ENCODE peak calls at places on chromosomes 16 and 17, in five cellular contexts. B, H, Z, J and N are unnamed samples.

GRCh38 chr17:80441133-80441578 is 26.2 kb downstream of the ENDOV start:
- DNase-seq in B (no peak), H (peak), Z (no peak), J (peak), N (peak)

GRCh38 chr17:42526031-42526444 is 10.0 kb upstream of the NAGLU start:
- DNase-seq in B (no peak), H (no peak), Z (no peak), J (peak), N (no peak)

GRCh38 chr16:72467157-72467759 is 295.3 kb upstream of the PMFBP1 start:
- DNase-seq in B (no peak), H (peak), Z (no peak), J (peak), N (no peak)

GRCh38 chr16:6018848-6019489 is 921.4 kb upstream of the EEF2KMT start:
- DNase-seq in B (no peak), H (no peak), Z (no peak), J (no peak), N (no peak)

GRCh38 chr16:58393138-58393504 is 850 bp downstream of the GINS3 start:
- DNase-seq in B (no peak), H (peak), Z (no peak), J (no peak), N (peak)

GRCh38 chr16:65218348-65218747 is 96.5 kb upstream of the CDH11 start:
- DNase-seq in B (no peak), H (no peak), Z (no peak), J (no peak), N (no peak)

GRCh38 chr17:20989991-20990855 is 52.6 kb downstream of the USP22 start:
- DNase-seq in B (no peak), H (no peak), Z (no peak), J (no peak), N (no peak)

GRCh38 chr17:8753976-8754440 is 4.3 kb downstream of the SPDYE4 start:
- DNase-seq in B (no peak), H (no peak), Z (no peak), J (peak), N (peak)

GRCh38 chr16:73888840-73889577 is 407.6 kb upstream of the PSMD7 start:
- DNase-seq in B (no peak), H (no peak), Z (no peak), J (no peak), N (no peak)

GRCh38 chr17:64580384-64581307 is 73.9 kb downstream of the CEP95 start:
- DNase-seq in B (no peak), H (no peak), Z (no peak), J (no peak), N (no peak)

GRCh38 chr17:78716814-78717393 is 65.2 kb downstream of the CYTH1 start:
- DNase-seq in B (no peak), H (no peak), Z (peak), J (peak), N (peak)

GRCh38 chr16:75289189-75289588 is 37.8 kb upstream of the BCAR1 start:
- DNase-seq in B (no peak), H (no peak), Z (no peak), J (peak), N (no peak)

GRCh38 chr16:68782198-68783174 is 45.4 kb downstream of the CDH1 start:
- DNase-seq in B (no peak), H (no peak), Z (no peak), J (no peak), N (no peak)

GRCh38 chr17:8664426-8665105 is 34.0 kb upstream of the MYH10 start:
- DNase-seq in B (no peak), H (no peak), Z (no peak), J (no peak), N (no peak)

GRCh38 chr17:74362811-74363498 is 1.3 kb upstream of the BTBD17 start:
- DNase-seq in B (no peak), H (no peak), Z (no peak), J (no peak), N (no peak)

GRCh38 chr16:11328172-11329079 is 16.8 kb upstream of the RMI2 start:
- DNase-seq in B (peak), H (no peak), Z (peak), J (peak), N (peak)

GRCh38 chr17:22469941-22470340 is 777.6 kb downstream of the KCNJ18 start:
- DNase-seq in B (no peak), H (no peak), Z (no peak), J (no peak), N (no peak)

GRCh38 chr17:16939606-16940115 is 32.3 kb downstream of the TNFRSF13B start:
- DNase-seq in B (no peak), H (no peak), Z (no peak), J (no peak), N (no peak)

GRCh38 chr16:49499018-49499785 is 125.6 kb downstream of the C16orf78 start:
- DNase-seq in B (no peak), H (no peak), Z (peak), J (no peak), N (no peak)

GRCh38 chr17:36825113-36825955 is 111.9 kb upstream of the LHX1 start:
- DNase-seq in B (no peak), H (no peak), Z (no peak), J (no peak), N (no peak)

GRCh38 chr16:21300309-21301167 is 22.4 kb upstream of the CRYM start:
- DNase-seq in B (peak), H (peak), Z (peak), J (peak), N (peak)

GRCh38 chr16:50778284-50779163 is 36.6 kb downstream of the CYLD start:
- DNase-seq in B (peak), H (no peak), Z (no peak), J (no peak), N (no peak)

GRCh38 chr16:57540387-57540786 is 2.1 kb upstream of the ADGRG5 start:
- DNase-seq in B (no peak), H (no peak), Z (peak), J (no peak), N (no peak)

GRCh38 chr17:57914274-57915147 is 40.7 kb downstream of the CUEDC1 start:
- DNase-seq in B (no peak), H (no peak), Z (no peak), J (no peak), N (no peak)

GRCh38 chr16:28556914-28557320 is 3.2 kb downstream of the SGF29 start:
- DNase-seq in B (no peak), H (no peak), Z (no peak), J (no peak), N (no peak)

GRCh38 chr17:64326420-64327054 is 63.5 kb upstream of the TEX2 start:
- DNase-seq in B (no peak), H (no peak), Z (peak), J (no peak), N (no peak)

GRCh38 chr16:66335704-66336329 is 30.7 kb upstream of the CDH5 start:
- DNase-seq in B (no peak), H (no peak), Z (no peak), J (peak), N (no peak)

GRCh38 chr17:1413281-1413791 is 13.3 kb upstream of the YWHAE start:
- DNase-seq in B (no peak), H (peak), Z (peak), J (peak), N (peak)

DNA sequence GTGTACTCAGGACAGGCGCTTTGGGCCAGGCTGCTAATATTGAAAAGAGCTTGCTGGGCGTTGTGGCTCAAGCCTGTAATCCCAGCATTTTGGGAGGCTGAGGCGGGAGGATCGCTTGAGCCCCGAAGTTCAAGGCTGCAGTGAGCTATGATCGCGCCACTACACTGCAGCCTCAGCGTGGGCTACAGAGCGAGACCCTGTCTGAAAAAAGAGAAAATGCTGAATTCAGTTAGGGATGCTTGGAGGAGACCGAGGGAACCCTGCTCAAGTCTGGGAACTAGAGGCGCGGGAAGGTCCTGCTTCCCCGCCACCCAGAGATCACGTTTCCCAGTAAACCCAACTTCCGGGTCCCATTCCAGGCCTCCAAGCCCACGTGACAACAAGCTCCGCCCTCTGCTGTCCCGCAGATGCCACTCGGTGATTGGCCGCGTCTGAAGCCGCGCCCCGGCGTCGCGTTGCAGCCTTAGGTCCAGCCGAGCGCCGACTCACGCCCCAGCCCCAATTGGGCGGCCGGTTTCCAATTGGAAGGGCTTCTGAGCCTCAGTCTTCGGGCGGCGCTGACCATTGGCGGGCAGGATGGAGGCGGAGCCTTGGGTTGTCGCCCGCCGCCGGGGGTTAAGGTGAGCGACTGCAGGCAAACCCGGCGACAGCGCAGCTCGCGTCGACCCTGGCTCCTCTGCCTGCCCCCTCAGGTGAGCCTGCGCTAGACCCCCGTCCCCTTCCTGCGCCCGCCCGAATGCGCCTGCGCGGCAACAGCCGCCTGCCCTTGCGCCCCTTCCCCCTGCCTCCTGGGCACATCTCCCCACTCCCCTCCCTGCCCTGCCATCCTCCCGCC is at the start of gene PHKG2:
- DNase-seq in B (peak), H (peak), Z (peak), J (peak), N (peak)
- TF ChIP-seq POLR2A in B (peak), H (peak), Z (peak), J (peak), N (peak)

DNA sequence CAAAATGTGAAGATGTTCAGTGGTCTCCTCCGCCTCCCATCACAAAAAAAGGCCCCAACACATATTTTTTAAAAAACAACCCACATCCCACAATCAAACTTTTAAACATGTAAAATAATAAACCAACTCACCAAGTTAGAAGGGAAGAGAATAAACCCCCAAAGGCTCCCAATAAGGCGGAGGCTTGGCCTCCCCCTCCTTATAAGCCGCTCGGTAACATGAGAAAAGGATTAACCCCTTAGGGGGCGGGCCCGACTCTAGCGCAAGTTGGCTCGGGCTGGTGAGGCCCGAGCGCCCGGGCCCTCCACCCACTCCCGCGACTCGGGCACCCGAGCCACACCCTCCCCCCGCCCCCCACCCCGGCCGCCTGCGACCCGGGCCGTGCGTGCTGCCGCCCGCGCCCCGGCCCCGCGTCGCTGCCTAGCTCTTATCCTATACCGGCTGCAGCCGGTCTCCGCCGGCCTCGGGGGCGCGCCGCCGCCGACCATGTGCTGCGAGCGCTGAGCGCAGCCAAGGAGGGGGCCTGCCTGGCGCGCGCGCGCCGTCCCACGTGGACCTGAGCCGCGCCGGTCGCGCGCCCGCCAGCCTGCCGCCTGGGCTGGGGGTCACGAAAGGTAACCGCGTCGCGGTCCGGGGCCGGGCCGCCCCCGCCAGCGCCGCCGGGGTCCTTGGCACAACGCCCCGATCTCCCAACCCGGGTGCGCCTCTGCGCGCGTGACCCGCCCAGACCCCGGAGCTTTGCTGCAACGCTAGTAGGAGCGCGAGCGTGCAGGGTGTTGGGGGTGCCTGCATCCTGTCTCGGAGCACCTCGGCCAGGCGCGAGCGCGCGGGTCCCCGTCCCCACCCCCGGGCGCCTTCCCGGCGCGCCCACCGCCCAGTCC is at the start of the genes ARSG and SLC16A6:
- DNase-seq in B (no peak), H (peak), Z (peak), J (peak), N (peak)
- TF ChIP-seq POLR2A in B (no peak), H (no peak), Z (no peak), J (peak), N (no peak)

GRCh38 chr16:85010931-85011845 is at the start of gene ZDHHC7:
- DNase-seq in B (peak), H (peak), Z (peak), J (peak), N (peak)
- TF ChIP-seq POLR2A in B (peak), H (peak), Z (peak), J (peak), N (peak)

GRCh38 chr17:7580631-7581554 is 1.5 kb downstream of the CD68 start:
- DNase-seq in B (no peak), H (peak), Z (no peak), J (no peak), N (no peak)
- TF ChIP-seq POLR2A in B (no peak), H (no peak), Z (no peak), J (no peak), N (peak)

GRCh38 chr16:81873221-81873620 is 94.1 kb downstream of the PLCG2 start:
- DNase-seq in B (no peak), H (no peak), Z (no peak), J (no peak), N (no peak)
- TF ChIP-seq POLR2A in B (no peak), H (no peak), Z (no peak), J (no peak), N (no peak)

GRCh38 chr17:39757931-39758873 is 20.5 kb downstream of the GRB7 start:
- DNase-seq in B (peak), H (no peak), Z (no peak), J (no peak), N (no peak)
- TF ChIP-seq POLR2A in B (peak), H (no peak), Z (no peak), J (no peak), N (no peak)

GRCh38 chr17:35447494-35447893 is 1.1 kb downstream of the SLFN13 start:
- DNase-seq in B (no peak), H (no peak), Z (no peak), J (no peak), N (no peak)

GRCh38 chr17:35449371-35449931 is 885 bp upstream of the SLFN13 start:
- DNase-seq in B (no peak), H (no peak), Z (peak), J (no peak), N (no peak)

GRCh38 chr17:35448899-35449227 is 297 bp upstream of the SLFN13 start:
- DNase-seq in B (no peak), H (no peak), Z (no peak), J (no peak), N (no peak)

DNA sequence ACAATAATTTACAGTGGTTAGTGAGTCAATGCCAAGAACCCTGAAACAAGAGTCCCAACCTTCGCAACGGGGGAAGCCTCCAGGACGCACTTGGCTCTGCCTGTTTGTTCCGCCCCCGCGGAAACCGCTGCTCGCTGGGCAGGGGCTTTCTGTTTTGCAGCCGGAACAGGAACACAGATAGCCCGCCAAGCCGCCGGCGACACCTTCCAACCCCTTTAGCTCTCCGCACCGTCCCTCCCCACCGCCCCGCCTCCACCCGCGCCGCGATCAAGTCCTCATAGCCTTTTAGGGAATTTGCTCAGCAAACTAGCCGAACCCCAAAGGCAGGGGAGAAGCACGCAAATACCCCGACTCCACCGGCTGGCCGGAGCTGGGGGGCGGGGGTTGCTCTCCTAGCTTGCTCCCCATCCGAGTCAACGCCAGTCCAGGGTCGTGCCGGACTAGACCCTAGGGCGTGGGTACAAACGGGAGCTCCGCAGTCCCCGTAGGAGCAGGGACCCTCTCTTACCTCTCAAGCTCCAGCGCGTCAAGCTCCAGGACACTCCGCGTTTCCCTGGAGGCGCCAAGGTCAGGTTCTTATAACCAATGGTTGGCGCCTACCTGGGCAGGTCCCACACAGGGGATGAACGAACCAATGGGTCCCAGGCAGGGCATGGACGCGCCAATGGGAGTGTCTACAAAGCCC is at the start of gene SLFN13:
- DNase-seq in B (peak), H (peak), Z (peak), J (peak), N (peak)
- TF ChIP-seq POLR2A in B (peak), H (no peak), Z (no peak), J (no peak), N (no peak)